ENCODE peak calls at places on chromosomes 1 and 21, in four cellular contexts. M is WTC11, G is SK-N-SH, H is K562. C is an unnamed sample.

GRCh38 chr1:162006081-162006480 is 17.6 kb downstream of the OLFML2B start:
- DNase-seq in M (no peak), G (no peak), H (no peak), C (no peak)

GRCh38 chr1:93770640-93771039 is 89.0 kb upstream of the BCAR3 start:
- DNase-seq in M (no peak), G (no peak), H (no peak), C (no peak)

GRCh38 chr1:235093685-235094592 is 34.7 kb downstream of the TOMM20 start:
- DNase-seq in M (peak; percentile 87), G (peak; percentile 83), H (peak; percentile 82), C (peak; percentile 51)

GRCh38 chr1:198153103-198153502 is 3.7 kb upstream of the NEK7 start:
- DNase-seq in M (no peak), G (no peak), H (no peak), C (no peak)

GRCh38 chr1:160205974-160206369 is 788 bp downstream of the PEA15 start:
- DNase-seq in M (no peak), G (peak; percentile 61), H (peak; percentile 62), C (no peak)

GRCh38 chr21:45248893-45249381 is 38.8 kb downstream of the POFUT2 start:
- DNase-seq in M (no peak), G (peak; percentile 71), H (no peak), C (no peak)

GRCh38 chr1:234270581-234271242 is 102.5 kb upstream of the COA6 start:
- DNase-seq in M (no peak), G (no peak), H (no peak), C (no peak)

GRCh38 chr1:156859523-156860112 is 701 bp upstream of the INSRR start:
- DNase-seq in M (no peak), G (peak; percentile 61), H (no peak), C (no peak)

GRCh38 chr1:7218210-7218832 is 433.1 kb downstream of the CAMTA1 start:
- DNase-seq in M (peak; percentile 67), G (peak; percentile 67), H (peak; percentile 72), C (peak; percentile 44)

GRCh38 chr1:42557230-42557851 is 94.3 kb downstream of the CCDC30 start:
- DNase-seq in M (no peak), G (no peak), H (no peak), C (no peak)

GRCh38 chr1:11654571-11655262 is at the start of gene FBXO44:
- DNase-seq in M (peak; percentile 88), G (peak; percentile 89), H (peak; percentile 83), C (peak; percentile 62)

GRCh38 chr1:65995326-65995725 is 202.6 kb downstream of the PDE4B start:
- DNase-seq in M (no peak), G (no peak), H (no peak), C (no peak)

GRCh38 chr21:35475768-35476167 is 426.7 kb upstream of the RUNX1 start:
- DNase-seq in M (no peak), G (no peak), H (no peak), C (no peak)

GRCh38 chr1:116824631-116825399 is 70.6 kb downstream of the CD2 start:
- DNase-seq in M (no peak), G (peak; percentile 15), H (no peak), C (no peak)

GRCh38 chr1:60694980-60695379 is 387.4 kb upstream of the NFIA start:
- DNase-seq in M (no peak), G (no peak), H (no peak), C (no peak)

GRCh38 chr1:42949312-42950145 is 9.1 kb downstream of the SLC2A1 start:
- DNase-seq in M (no peak), G (peak; percentile 37), H (peak; percentile 80), C (no peak)

GRCh38 chr1:27162090-27162489 is 7.2 kb upstream of the SLC9A1 start:
- DNase-seq in M (no peak), G (no peak), H (peak; percentile 4), C (no peak)

GRCh38 chr1:11355594-11356467 is 82.8 kb downstream of the UBIAD1 start:
- DNase-seq in M (peak; percentile 63), G (peak; percentile 52), H (no peak), C (no peak)

GRCh38 chr1:206582537-206583460 is 29.5 kb downstream of the EIF2D start:
- DNase-seq in M (no peak), G (no peak), H (no peak), C (no peak)

GRCh38 chr1:35454616-35455015 is 102.6 kb downstream of the KIAA0319L start:
- DNase-seq in M (no peak), G (no peak), H (no peak), C (peak; percentile 23)

GRCh38 chr1:112383759-112384370 is 12.1 kb upstream of the CTTNBP2NL start:
- DNase-seq in M (no peak), G (no peak), H (no peak), C (no peak)

GRCh38 chr1:2194319-2194897 is at the start of gene FAAP20:
- DNase-seq in M (peak; percentile 60), G (peak; percentile 93), H (peak; percentile 91), C (peak; percentile 24)

GRCh38 chr1:93344886-93345632 is 648 bp upstream of the DR1 start:
- DNase-seq in M (no peak), G (no peak), H (no peak), C (peak; percentile 31)

GRCh38 chr21:41817877-41818855 is 51.3 kb upstream of the RIPK4 start:
- DNase-seq in M (no peak), G (no peak), H (no peak), C (no peak)
- TF ChIP-seq FOXJ3 in M (no peak), G (no peak), H (no peak), C (no peak)

GRCh38 chr1:179166663-179167417 is 62.6 kb downstream of the ABL2 start:
- DNase-seq in M (no peak), G (peak; percentile 15), H (no peak), C (no peak)
- TF ChIP-seq FOXJ3 in M (no peak), G (no peak), H (no peak), C (no peak)

DNA sequence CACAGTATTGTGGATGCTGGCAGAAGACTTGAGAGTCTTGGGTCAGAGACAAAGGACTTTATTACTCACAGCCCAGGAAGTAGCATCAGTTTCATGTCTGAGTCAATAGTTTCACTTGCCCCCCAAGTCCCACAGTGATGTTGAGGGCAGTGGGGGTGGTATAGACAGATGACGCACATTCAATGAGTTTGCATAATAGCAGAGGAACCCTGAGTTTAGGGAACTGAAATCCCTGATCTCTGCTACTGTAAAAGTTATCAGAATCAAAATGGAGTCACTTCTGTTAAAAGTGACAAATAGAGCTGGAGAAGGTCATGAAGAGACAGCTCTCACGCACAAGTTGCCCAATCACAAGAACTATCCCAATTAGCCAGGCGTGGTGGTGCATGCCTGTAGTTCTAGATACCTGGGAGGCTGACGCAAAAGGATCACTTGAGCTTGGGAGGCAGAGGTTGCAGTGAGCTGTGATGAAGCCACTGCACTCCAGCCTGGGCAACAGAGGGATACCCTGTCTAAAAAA is 11.5 kb upstream of the HCRTR1 start:
- DNase-seq in M (no peak), G (no peak), H (peak; percentile 17), C (no peak)
- TF ChIP-seq FOXJ3 in M (no peak), G (no peak), H (no peak), C (no peak)

GRCh38 chr21:37368536-37369279 is 2.1 kb downstream of the DYRK1A start:
- DNase-seq in M (no peak), G (no peak), H (no peak), C (no peak)

GRCh38 chr21:37366488-37367300 is at the start of gene DYRK1A:
- DNase-seq in M (peak; percentile 98), G (peak; percentile 97), H (peak; percentile 100), C (peak; percentile 99)

GRCh38 chr21:37367301-37367757 is 756 bp downstream of the DYRK1A start:
- DNase-seq in M (no peak), G (peak; percentile 66), H (no peak), C (no peak)

GRCh38 chr21:37369307-37369854 is 2.8 kb downstream of the DYRK1A start:
- DNase-seq in M (no peak), G (no peak), H (no peak), C (no peak)

GRCh38 chr21:37367758-37368535 is 1.4 kb downstream of the DYRK1A start:
- DNase-seq in M (peak; percentile 22), G (peak; percentile 42), H (peak; percentile 29), C (no peak)
- TF ChIP-seq FOXJ3 in M (no peak), G (no peak), H (no peak), C (no peak)

DNA sequence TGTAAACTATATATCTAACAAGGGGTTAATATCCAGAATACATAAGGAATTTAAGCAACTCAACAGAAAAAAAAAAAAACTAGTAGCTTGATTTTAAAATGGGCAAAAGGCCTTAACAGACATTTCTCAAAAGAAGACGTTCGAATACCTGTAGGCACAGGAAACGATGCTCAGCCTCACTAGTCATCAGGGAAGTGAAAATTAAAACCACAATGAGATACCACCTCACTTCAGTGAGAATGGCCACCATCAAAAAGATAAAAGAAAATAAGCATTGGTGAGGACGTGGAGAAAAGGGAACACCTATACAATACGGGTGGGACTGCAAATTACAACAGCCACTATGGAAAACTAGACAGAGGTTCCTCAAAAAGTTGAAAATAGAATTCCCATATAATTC is 37.3 kb downstream of the NPHP4 start:
- DNase-seq in M (no peak), G (no peak), H (no peak), C (no peak)
- TF ChIP-seq FOXJ3 in M (no peak), G (no peak), H (no peak), C (no peak)

GRCh38 chr1:67336783-67337182 is 29.1 kb downstream of the IL12RB2 start:
- DNase-seq in M (no peak), G (no peak), H (no peak), C (no peak)

GRCh38 chr1:67336157-67336556 is 28.5 kb downstream of the IL12RB2 start:
- DNase-seq in M (no peak), G (no peak), H (no peak), C (no peak)

GRCh38 chr1:67338642-67339041 is 31.0 kb downstream of the IL12RB2 start:
- DNase-seq in M (no peak), G (no peak), H (no peak), C (no peak)

GRCh38 chr1:67342002-67342890 is 34.6 kb downstream of the IL12RB2 start:
- DNase-seq in M (peak; percentile 28), G (no peak), H (no peak), C (no peak)

DNA sequence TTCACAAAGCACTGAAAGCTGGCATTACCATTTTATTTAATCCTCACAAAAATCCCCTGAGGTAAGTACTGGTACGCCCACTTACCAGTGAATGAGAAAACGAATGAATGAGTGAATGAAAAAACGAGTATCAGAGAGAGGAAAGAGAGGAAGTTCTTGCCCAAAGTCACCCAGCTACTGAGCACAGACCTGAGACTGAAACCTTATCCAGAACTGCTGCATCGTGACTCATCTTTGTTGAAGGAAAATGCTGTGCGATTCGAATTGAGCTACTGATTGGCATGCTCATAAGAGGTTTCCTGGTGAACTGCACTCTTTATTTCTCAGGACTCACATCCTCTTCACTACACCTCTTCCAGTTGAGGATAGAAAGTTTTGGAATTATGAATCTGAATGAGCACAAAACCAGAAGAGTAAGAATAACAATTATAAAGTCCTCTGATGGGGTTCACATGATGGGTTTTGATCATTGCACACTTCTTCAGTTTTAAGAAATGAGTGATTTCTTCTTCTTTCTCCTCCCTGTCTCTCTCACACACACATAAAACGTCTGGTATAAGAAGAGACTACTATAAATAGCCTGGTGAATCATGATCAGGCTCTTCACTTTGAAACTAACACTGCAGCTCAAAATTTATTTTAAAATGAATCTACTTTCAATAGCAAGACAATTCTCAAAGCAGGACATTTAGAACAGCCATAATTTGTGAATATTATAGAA is 32.1 kb downstream of the IL12RB2 start:
- DNase-seq in M (no peak), G (no peak), H (peak; percentile 29), C (no peak)
- TF ChIP-seq FOXJ3 in M (no peak), G (no peak), H (no peak), C (no peak)

GRCh38 chr1:217896490-217896889 is 265.3 kb downstream of the SPATA17 start:
- DNase-seq in M (no peak), G (no peak), H (no peak), C (no peak)
- TF ChIP-seq FOXJ3 in M (no peak), G (no peak), H (no peak), C (no peak)

GRCh38 chr1:183968386-183968785 is 69.1 kb downstream of the COLGALT2 start:
- DNase-seq in M (no peak), G (no peak), H (no peak), C (no peak)
- TF ChIP-seq FOXJ3 in M (no peak), G (no peak), H (no peak), C (no peak)

C was measured in HepG2.